ENCODE peak calls at places on chromosome 12, in four cellular contexts. One of them, this sample, is unnamed.

GRCh38 chr12:93773122-93773871 is 96.1 kb downstream of the CRADD start:
- DNase-seq in ovary: no peak
- DNase-seq in CD8-positive, alpha-beta memory T cell: peak; percentile 7
- DNase-seq in endothelial cell of umbilical vein: no peak
- DNase-seq in this sample: peak; percentile 69

GRCh38 chr12:42946776-42947435 is 357.4 kb upstream of the PRICKLE1 start:
- DNase-seq in endothelial cell of umbilical vein: no peak
- DNase-seq in ovary: no peak
- DNase-seq in CD8-positive, alpha-beta memory T cell: no peak
- DNase-seq in this sample: no peak

GRCh38 chr12:96192926-96193573 is 1.1 kb upstream of the ELK3 start:
- DNase-seq in ovary: no peak
- DNase-seq in CD8-positive, alpha-beta memory T cell: no peak
- DNase-seq in endothelial cell of umbilical vein: no peak
- DNase-seq in this sample: no peak

GRCh38 chr12:83323866-83324265 is 637.2 kb downstream of the TMTC2 start:
- DNase-seq in endothelial cell of umbilical vein: no peak
- DNase-seq in CD8-positive, alpha-beta memory T cell: no peak
- DNase-seq in ovary: no peak
- DNase-seq in this sample: no peak

GRCh38 chr12:1115471-1116242 is 124.6 kb downstream of the ERC1 start:
- DNase-seq in CD8-positive, alpha-beta memory T cell: no peak
- DNase-seq in ovary: no peak
- DNase-seq in endothelial cell of umbilical vein: peak; percentile 45
- DNase-seq in this sample: no peak

GRCh38 chr12:107748472-107748871 is 12.5 kb downstream of the PRDM4 start:
- DNase-seq in endothelial cell of umbilical vein: peak; percentile 84
- DNase-seq in CD8-positive, alpha-beta memory T cell: no peak
- DNase-seq in ovary: no peak
- DNase-seq in this sample: no peak

GRCh38 chr12:132320767-132321211 is 8.6 kb downstream of the GALNT9 start:
- DNase-seq in CD8-positive, alpha-beta memory T cell: no peak
- DNase-seq in endothelial cell of umbilical vein: no peak
- DNase-seq in ovary: no peak
- DNase-seq in this sample: no peak

GRCh38 chr12:91094957-91095356 is 16.3 kb downstream of the LUM start:
- DNase-seq in endothelial cell of umbilical vein: no peak
- DNase-seq in CD8-positive, alpha-beta memory T cell: no peak
- DNase-seq in ovary: no peak
- DNase-seq in this sample: no peak

GRCh38 chr12:54439521-54440255 is 20.6 kb upstream of the ITGA5 start:
- DNase-seq in ovary: no peak
- DNase-seq in endothelial cell of umbilical vein: peak; percentile 77
- DNase-seq in CD8-positive, alpha-beta memory T cell: peak; percentile 55
- DNase-seq in this sample: peak; percentile 25

GRCh38 chr12:80316141-80316700 is 127.8 kb upstream of the PTPRQ start:
- DNase-seq in endothelial cell of umbilical vein: no peak
- DNase-seq in ovary: no peak
- DNase-seq in CD8-positive, alpha-beta memory T cell: no peak
- DNase-seq in this sample: no peak

GRCh38 chr12:129844662-129845061 is 59.2 kb downstream of the TMEM132D start:
- DNase-seq in endothelial cell of umbilical vein: no peak
- DNase-seq in ovary: no peak
- DNase-seq in CD8-positive, alpha-beta memory T cell: no peak
- DNase-seq in this sample: no peak

GRCh38 chr12:131137009-131137835 is 183.5 kb downstream of the ADGRD1 start:
- DNase-seq in endothelial cell of umbilical vein: no peak
- DNase-seq in CD8-positive, alpha-beta memory T cell: no peak
- DNase-seq in ovary: no peak
- DNase-seq in this sample: no peak

GRCh38 chr12:80513211-80513610 is 69.2 kb downstream of the PTPRQ start:
- DNase-seq in ovary: no peak
- DNase-seq in endothelial cell of umbilical vein: no peak
- DNase-seq in CD8-positive, alpha-beta memory T cell: no peak
- DNase-seq in this sample: no peak

GRCh38 chr12:27179399-27180214 is 64.5 kb upstream of the STK38L start:
- DNase-seq in CD8-positive, alpha-beta memory T cell: no peak
- DNase-seq in ovary: no peak
- DNase-seq in endothelial cell of umbilical vein: peak; percentile 89
- DNase-seq in this sample: no peak

GRCh38 chr12:76519538-76519937 is 40.0 kb downstream of the OSBPL8 start:
- DNase-seq in CD8-positive, alpha-beta memory T cell: no peak
- DNase-seq in endothelial cell of umbilical vein: peak; percentile 68
- DNase-seq in ovary: no peak
- DNase-seq in this sample: no peak

GRCh38 chr12:76518699-76519098 is 40.9 kb downstream of the OSBPL8 start:
- DNase-seq in endothelial cell of umbilical vein: no peak
- DNase-seq in CD8-positive, alpha-beta memory T cell: no peak
- DNase-seq in ovary: no peak
- DNase-seq in this sample: no peak

GRCh38 chr12:76523408-76523807 is 36.2 kb downstream of the OSBPL8 start:
- DNase-seq in CD8-positive, alpha-beta memory T cell: no peak
- DNase-seq in ovary: no peak
- DNase-seq in endothelial cell of umbilical vein: no peak
- DNase-seq in this sample: no peak

GRCh38 chr12:76515271-76515670 is 44.3 kb downstream of the OSBPL8 start:
- DNase-seq in CD8-positive, alpha-beta memory T cell: no peak
- DNase-seq in endothelial cell of umbilical vein: no peak
- DNase-seq in ovary: no peak
- DNase-seq in this sample: no peak

DNA sequence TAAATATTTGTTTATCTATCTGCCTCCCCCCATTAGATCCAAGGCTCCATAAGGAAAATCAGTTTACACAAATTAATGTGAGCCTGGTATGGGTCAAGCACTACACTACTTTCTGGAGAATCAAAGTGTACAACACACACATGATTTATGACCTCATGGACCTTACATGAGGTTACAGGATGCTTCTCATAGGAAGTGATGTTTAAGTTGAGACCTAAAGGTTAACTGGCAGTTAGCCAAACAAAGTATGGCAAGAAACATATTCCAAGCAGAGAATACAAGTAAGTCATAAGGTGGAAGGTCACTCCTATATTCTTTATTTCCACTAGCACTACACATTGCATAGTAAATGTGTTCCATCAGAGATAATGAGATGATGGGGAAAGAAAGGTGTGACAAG is 39.2 kb downstream of the OSBPL8 start:
- DNase-seq in ovary: no peak
- DNase-seq in endothelial cell of umbilical vein: peak; percentile 45
- DNase-seq in CD8-positive, alpha-beta memory T cell: no peak
- DNase-seq in this sample: no peak
- H3K9me3 ChIP-seq in ovary: no peaks in the 10 kb centered on the region
- H3K9me3 ChIP-seq in endothelial cell of umbilical vein: no peaks in the 10 kb centered on the region
- H3K9me3 ChIP-seq in CD8-positive, alpha-beta memory T cell: no peaks in the 10 kb centered on the region
- H3K9me3 ChIP-seq in this sample: no peaks in the 10 kb centered on the region

GRCh38 chr12:111440152-111440551 is 34.4 kb downstream of the SH2B3 start:
- DNase-seq in endothelial cell of umbilical vein: no peak
- DNase-seq in ovary: no peak
- DNase-seq in CD8-positive, alpha-beta memory T cell: no peak
- DNase-seq in this sample: no peak

GRCh38 chr12:111442301-111443045 is 36.8 kb downstream of the SH2B3 start:
- DNase-seq in endothelial cell of umbilical vein: no peak
- DNase-seq in ovary: peak; percentile 30
- DNase-seq in CD8-positive, alpha-beta memory T cell: no peak
- DNase-seq in this sample: no peak

GRCh38 chr12:111439657-111440151 is 34.0 kb downstream of the SH2B3 start:
- DNase-seq in ovary: no peak
- DNase-seq in CD8-positive, alpha-beta memory T cell: no peak
- DNase-seq in endothelial cell of umbilical vein: no peak
- DNase-seq in this sample: no peak

GRCh38 chr12:111441107-111441928 is 35.6 kb downstream of the SH2B3 start:
- DNase-seq in ovary: no peak
- DNase-seq in CD8-positive, alpha-beta memory T cell: no peak
- DNase-seq in endothelial cell of umbilical vein: no peak
- DNase-seq in this sample: no peak

DNA sequence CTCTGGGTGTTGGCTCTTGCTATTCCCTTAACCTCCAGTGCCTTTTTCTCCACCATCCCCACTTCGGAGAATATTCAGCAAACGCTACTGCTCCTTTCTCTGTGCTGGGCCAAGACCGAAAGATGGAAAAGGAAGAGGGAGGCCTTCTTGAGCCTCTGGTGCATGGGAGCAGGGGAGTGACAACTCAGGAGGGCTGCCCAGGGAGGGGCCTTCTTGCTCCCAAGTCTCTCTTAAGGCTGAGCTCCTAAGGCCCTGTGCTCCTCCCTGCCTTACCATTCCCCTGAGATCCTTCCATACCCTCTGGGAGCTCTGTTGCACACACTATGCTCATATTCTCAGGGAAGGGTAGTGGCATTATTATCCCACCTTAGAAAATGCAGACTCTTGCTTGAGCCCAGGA is 34.9 kb downstream of the SH2B3 start:
- DNase-seq in ovary: no peak
- DNase-seq in CD8-positive, alpha-beta memory T cell: no peak
- DNase-seq in endothelial cell of umbilical vein: no peak
- DNase-seq in this sample: no peak
- H3K4me1 ChIP-seq in ovary: peaks cover 8% of the 10 kb centered on the region
- H3K4me1 ChIP-seq in CD8-positive, alpha-beta memory T cell: peaks cover 91% of the 10 kb centered on the region
- H3K4me1 ChIP-seq in endothelial cell of umbilical vein: peaks cover 75% of the 10 kb centered on the region
- H3K4me1 ChIP-seq in this sample: peaks cover 15% of the 10 kb centered on the region

GRCh38 chr12:41225179-41225578 is 37.1 kb downstream of the PDZRN4 start:
- DNase-seq in ovary: no peak
- DNase-seq in endothelial cell of umbilical vein: no peak
- DNase-seq in CD8-positive, alpha-beta memory T cell: no peak
- DNase-seq in this sample: no peak
- H3K4me3 ChIP-seq in ovary: no peak overlapping the region
- H3K4me3 ChIP-seq in endothelial cell of umbilical vein: no peak overlapping the region
- H3K4me3 ChIP-seq in CD8-positive, alpha-beta memory T cell: no peak overlapping the region
- H3K4me3 ChIP-seq in this sample: no peak overlapping the region

DNA sequence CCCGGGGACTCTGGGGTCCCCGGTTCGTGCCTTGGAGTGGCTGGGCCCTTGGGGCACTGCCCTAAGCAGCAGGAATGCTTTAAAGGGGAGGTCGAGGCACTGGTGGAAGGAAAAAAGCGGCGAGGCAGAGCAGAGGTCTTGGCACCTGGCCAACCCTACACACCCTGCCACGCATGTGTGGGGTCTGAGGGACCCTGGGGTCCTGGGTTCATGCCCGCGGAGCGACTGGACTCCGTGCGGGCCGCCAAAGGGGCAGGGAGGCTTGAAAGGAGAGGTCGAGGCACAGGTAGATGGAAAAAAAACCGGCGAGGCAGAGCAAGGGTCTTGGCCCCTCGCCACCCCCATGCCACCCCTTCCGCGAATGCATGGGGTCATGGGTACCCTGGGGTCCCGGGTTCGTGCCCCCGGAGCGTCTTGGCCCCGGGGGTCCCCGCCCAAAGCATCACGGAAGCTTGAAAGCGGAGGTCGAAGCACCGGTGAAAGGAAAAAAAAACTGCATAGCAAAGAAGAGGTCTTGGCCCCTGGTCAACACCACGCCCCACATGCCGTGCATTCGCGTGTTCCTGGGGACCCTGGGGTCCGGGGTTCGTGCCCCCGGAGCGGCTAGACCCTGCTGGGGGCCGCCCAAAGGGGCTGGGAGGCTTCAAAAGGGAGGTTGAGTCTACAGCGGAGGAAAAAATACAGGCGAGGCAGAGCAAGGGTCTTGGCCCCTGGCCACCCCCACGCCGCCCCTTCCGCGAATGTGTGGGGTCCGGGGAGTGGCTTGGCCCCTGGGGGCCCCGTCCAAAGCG is 312.9 kb downstream of the ALG10 start:
- DNase-seq in endothelial cell of umbilical vein: no peak
- DNase-seq in CD8-positive, alpha-beta memory T cell: no peak
- DNase-seq in ovary: no peak
- DNase-seq in this sample: no peak
- H3K9me3 ChIP-seq in endothelial cell of umbilical vein: no peaks in the 10 kb centered on the region
- H3K9me3 ChIP-seq in CD8-positive, alpha-beta memory T cell: no peaks in the 10 kb centered on the region
- H3K9me3 ChIP-seq in ovary: no peaks in the 10 kb centered on the region
- H3K9me3 ChIP-seq in this sample: peaks cover 64% of the 10 kb centered on the region

GRCh38 chr12:2333516-2333915 is 280.7 kb downstream of the CACNA1C start:
- DNase-seq in CD8-positive, alpha-beta memory T cell: no peak
- DNase-seq in endothelial cell of umbilical vein: no peak
- DNase-seq in ovary: no peak
- DNase-seq in this sample: no peak
- H3K4me1 ChIP-seq in CD8-positive, alpha-beta memory T cell: no peaks in the 10 kb centered on the region
- H3K4me1 ChIP-seq in endothelial cell of umbilical vein: peaks cover 35% of the 10 kb centered on the region
- H3K4me1 ChIP-seq in ovary: no peaks in the 10 kb centered on the region
- H3K4me1 ChIP-seq in this sample: no peaks in the 10 kb centered on the region

DNA sequence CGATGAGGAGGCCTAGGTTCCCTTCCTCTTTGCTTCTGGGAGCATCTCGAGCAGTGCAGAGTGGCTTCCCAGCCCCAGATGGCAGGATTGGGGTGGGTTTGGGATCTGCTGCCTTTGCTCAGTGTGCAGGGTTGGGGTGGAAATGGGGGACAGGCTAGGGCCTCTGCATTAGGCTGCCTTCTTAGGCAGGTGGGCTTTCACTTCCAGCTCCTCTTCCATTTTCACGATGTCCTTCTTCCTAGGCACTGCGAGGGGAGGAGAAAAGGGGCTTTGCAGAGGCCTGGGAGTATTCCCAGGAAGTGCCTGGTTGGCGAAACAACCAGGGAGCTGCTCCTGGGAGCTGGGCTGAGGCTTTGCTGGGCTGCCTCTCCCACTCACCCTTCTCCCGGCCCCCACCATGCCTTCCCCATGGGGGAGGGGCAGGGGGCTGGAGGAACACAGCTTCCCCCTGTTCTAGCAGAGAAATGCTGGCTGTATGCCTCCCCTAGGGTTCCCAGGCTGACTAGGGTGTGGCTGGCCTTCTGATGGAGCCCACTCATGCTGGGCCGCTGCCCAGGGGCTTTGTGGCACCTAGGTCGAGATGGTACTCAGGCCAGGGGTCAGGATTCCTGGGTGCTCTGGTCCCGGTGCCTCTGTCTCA is 2.4 kb downstream of the NR4A1 start:
- DNase-seq in ovary: peak; percentile 74
- DNase-seq in endothelial cell of umbilical vein: no peak
- DNase-seq in CD8-positive, alpha-beta memory T cell: no peak
- DNase-seq in this sample: no peak
- H3K4me3 ChIP-seq in ovary: peak overlapping the region; percentile 73
- H3K4me3 ChIP-seq in endothelial cell of umbilical vein: no peak overlapping the region
- H3K4me3 ChIP-seq in CD8-positive, alpha-beta memory T cell: no peak overlapping the region
- H3K4me3 ChIP-seq in this sample: no peak overlapping the region

This sample was measured in DND-41.